ENCODE peak calls at places on chromosomes 12 and 14, in four cellular contexts. O, G, Z and X are unnamed samples.

GRCh38 chr12:3341594-3341993 is 149.4 kb upstream of the PRMT8 start:
- DNase-seq in O (no peak), G (no peak), Z (no peak), X (no peak)

GRCh38 chr12:68319988-68320623 is 12.1 kb downstream of the MDM1 start:
- DNase-seq in O (peak; percentile 92), G (no peak), Z (no peak), X (peak; percentile 31)

GRCh38 chr14:61472801-61473376 is 151.5 kb downstream of the PRKCH start:
- DNase-seq in O (peak; percentile 46), G (no peak), Z (peak; percentile 67), X (no peak)

GRCh38 chr12:124073636-124074035 is 100.6 kb downstream of the ZNF664 start:
- DNase-seq in O (no peak), G (no peak), Z (no peak), X (no peak)

GRCh38 chr14:50714452-50715073 is 46.5 kb upstream of the SAV1 start:
- DNase-seq in O (peak; percentile 64), G (no peak), Z (no peak), X (no peak)

GRCh38 chr12:6532051-6532926 is 2.0 kb upstream of the GAPDH start:
- DNase-seq in O (peak; percentile 97), G (no peak), Z (peak; percentile 84), X (peak; percentile 58)

GRCh38 chr12:74415633-74416032 is 122.0 kb upstream of the ATXN7L3B start:
- DNase-seq in O (peak; percentile 39), G (no peak), Z (no peak), X (no peak)

GRCh38 chr12:47725893-47726292 is 603 bp upstream of the ENDOU start:
- DNase-seq in O (peak; percentile 66), G (no peak), Z (no peak), X (no peak)

GRCh38 chr12:12081836-12082497 is 11.2 kb downstream of the BCL2L14 start:
- DNase-seq in O (peak; percentile 71), G (no peak), Z (peak; percentile 82), X (no peak)

GRCh38 chr12:69524331-69524630 is 54.1 kb downstream of the FRS2 start:
- DNase-seq in O (no peak), G (no peak), Z (no peak), X (no peak)

GRCh38 chr14:63852817-63853730 is at the start of gene SYNE2:
- DNase-seq in O (peak; percentile 77), G (peak; percentile 81), Z (peak; percentile 88), X (peak; percentile 90)

GRCh38 chr12:63090716-63091115 is 60.3 kb downstream of the AVPR1A start:
- DNase-seq in O (no peak), G (no peak), Z (no peak), X (no peak)